ENCODE peak calls at places on chromosomes 3 and 15, in five cellular contexts. I is astrocyte, J is nephron progenitor cell, V is mammary epithelial cell, F is cardiac muscle cell. Y is an unnamed sample.

GRCh38 chr3:11721114-11721440 is 77.4 kb upstream of the VGLL4 start:
- DNase-seq in I (no peak), J (no peak), V (no peak), F (no peak), Y (no peak)

GRCh38 chr3:148464246-148464645 is 233.5 kb upstream of the AGTR1 start:
- DNase-seq in I (peak), J (no peak), V (no peak), F (peak), Y (no peak)

GRCh38 chr15:27592036-27592725 is 506.9 kb downstream of the OCA2 start:
- DNase-seq in I (peak), J (peak), V (no peak), F (no peak), Y (no peak)

GRCh38 chr15:91872356-91873132 is 19.0 kb downstream of the SLCO3A1 start:
- DNase-seq in I (no peak), J (no peak), V (peak), F (no peak), Y (no peak)

GRCh38 chr15:71355268-71355667 is 240.0 kb downstream of the THSD4 start:
- DNase-seq in I (no peak), J (no peak), V (peak), F (no peak), Y (no peak)

GRCh38 chr3:159877924-159878323 is 110.7 kb upstream of the IL12A start:
- DNase-seq in I (peak), J (no peak), V (peak), F (no peak), Y (no peak)

GRCh38 chr3:45330500-45331295 is 57.7 kb upstream of the LARS2 start:
- DNase-seq in I (peak), J (no peak), V (peak), F (no peak), Y (no peak)

GRCh38 chr3:74633021-74633420 is 18.6 kb upstream of the CNTN3 start:
- DNase-seq in I (no peak), J (no peak), V (peak), F (no peak), Y (peak)

GRCh38 chr15:70447081-70447480 is 316.3 kb downstream of the UACA start:
- DNase-seq in I (no peak), J (no peak), V (no peak), F (no peak), Y (no peak)

GRCh38 chr3:131454501-131454900 is 48.3 kb downstream of the MRPL3 start:
- DNase-seq in I (peak), J (no peak), V (peak), F (peak), Y (peak)

GRCh38 chr15:31078461-31078860 is 23.1 kb downstream of the TRPM1 start:
- DNase-seq in I (no peak), J (no peak), V (no peak), F (no peak), Y (no peak)

GRCh38 chr15:58521293-58521991 is 89.7 kb downstream of the LIPC start:
- DNase-seq in I (peak), J (peak), V (peak), F (peak), Y (peak)

DNA sequence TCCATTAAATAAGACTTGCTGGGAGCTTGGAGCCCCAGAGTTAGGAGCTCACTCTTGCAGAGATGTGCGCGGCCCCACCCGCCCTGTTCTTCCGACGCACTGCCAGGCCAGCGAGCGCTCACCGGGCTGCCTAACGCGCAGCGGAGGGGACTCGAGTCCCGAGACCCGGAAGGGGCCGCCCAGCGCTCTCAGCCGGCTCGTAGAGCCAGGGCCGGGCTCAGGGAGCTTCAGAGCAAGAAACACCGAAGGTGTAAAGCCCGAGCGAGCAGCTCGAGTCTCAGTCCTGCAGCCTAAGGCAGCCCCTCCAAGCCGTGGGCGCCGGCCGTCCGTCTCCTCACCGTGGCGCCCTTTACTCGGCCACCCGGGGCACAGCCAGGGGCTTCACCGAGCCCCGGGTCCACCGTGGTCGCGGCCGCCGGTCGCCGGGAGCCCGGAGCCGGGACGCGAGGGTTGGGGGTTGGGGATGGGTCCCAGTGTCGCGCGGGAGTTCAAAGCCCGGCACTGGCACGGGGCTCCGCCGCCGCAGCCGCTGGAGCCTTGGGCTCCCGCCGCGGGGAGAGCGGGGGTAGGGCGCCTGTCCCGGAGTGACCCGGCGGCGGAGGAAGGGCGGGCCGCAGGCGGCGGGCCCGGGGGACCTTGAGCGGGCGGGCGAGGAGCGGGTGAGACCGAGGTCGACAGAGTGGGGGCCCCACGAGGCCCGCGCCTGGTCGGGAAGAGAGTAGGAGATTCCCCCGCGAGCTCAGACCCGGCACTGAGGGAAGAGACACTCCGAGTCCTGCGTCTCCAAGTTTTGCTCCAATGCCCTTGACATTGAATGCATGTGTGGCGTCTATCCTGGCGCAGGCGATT is 26.9 kb upstream of the THRB start:
- DNase-seq in I (peak), J (peak), V (peak), F (peak), Y (no peak)
- TF ChIP-seq CTCF in I (no peak), J (no peak), V (no peak), F (peak), Y (no peak)

DNA sequence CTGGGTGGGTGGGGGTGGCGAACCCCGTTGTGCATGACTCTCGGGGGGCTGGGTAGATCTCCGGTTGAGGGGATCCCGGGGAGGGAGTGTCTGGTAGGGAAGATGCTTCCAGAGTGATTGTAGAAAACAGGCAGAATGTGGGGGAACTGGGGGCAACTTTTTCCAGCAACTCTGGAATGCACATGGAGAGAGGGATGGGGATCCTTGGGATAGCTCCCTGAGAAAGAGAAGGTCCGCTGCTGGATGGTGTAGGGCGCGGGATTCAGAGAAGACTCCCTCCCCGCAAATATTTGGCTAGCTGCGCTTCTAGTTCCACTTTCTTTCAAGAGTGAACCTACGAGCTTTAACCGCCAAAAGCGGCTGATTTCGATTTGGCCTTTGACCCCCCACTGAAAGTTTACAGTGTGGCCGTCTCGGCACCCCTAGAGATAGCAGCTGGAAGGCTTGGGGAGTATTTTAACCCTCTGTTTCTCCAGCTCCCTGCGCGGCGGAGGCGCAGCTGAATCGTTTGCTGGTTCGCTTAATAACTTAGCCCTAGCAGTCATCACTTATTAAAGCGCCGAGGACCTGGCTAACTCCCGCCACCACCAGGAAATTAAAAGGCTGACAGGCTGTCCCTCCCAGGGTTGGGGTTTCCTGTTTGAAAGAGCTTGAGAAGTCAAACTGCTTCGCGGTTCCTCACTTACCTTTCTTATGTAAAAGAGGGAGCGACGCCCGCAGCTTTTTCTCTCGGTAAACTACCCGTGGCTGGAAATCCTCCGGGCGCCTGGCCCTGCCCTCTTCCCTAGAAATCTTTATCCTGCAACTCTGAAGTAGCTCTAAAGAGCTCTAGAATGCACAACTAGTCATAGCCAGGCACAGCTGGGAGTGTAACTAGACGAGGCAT is 1.2 kb downstream of the PHLDB2 start:
- DNase-seq in I (peak), J (peak), V (peak), F (peak), Y (peak)
- TF ChIP-seq CTCF in I (peak), J (peak), V (peak), F (peak), Y (peak)

GRCh38 chr15:81633889-81634288 is 259.9 kb upstream of the TMC3 start:
- DNase-seq in I (no peak), J (no peak), V (no peak), F (no peak), Y (no peak)
- TF ChIP-seq CTCF in I (no peak), J (no peak), V (no peak), F (no peak), Y (no peak)

GRCh38 chr15:28881600-28881999 is 4.2 kb upstream of the APBA2 start:
- DNase-seq in I (no peak), J (no peak), V (no peak), F (no peak), Y (no peak)
- TF ChIP-seq CTCF in I (no peak), J (no peak), V (no peak), F (no peak), Y (no peak)